ENCODE peak calls at places on chromosomes 16 and 17, in eight cellular contexts. T, P, Q, V, M, K, G and O are unnamed samples.

GRCh38 chr17:43772877-43773648 is 5.7 kb downstream of the DUSP3 start:
- DNase-seq in Q (no peak), V (peak), G (no peak), M (peak), K (no peak), P (no peak), T (no peak), O (no peak)

GRCh38 chr17:77107506-77108433 is 33.0 kb upstream of the SEC14L1 start:
- DNase-seq in T (no peak), G (no peak), M (peak), Q (peak), V (no peak), K (no peak), P (no peak), O (no peak)

GRCh38 chr17:60647705-60648104 is 29.9 kb upstream of the BCAS3 start:
- DNase-seq in V (no peak), G (no peak), K (no peak), Q (no peak), T (no peak), M (no peak), P (no peak), O (no peak)

GRCh38 chr17:15249487-15249886 is 15.6 kb downstream of the PMP22 start:
- DNase-seq in M (no peak), G (no peak), Q (no peak), T (no peak), P (no peak), K (no peak), V (no peak), O (no peak)

GRCh38 chr16:88014954-88015805 is 63.9 kb downstream of the BANP start:
- DNase-seq in M (no peak), K (no peak), P (no peak), G (no peak), V (no peak), T (no peak), Q (no peak), O (no peak)

GRCh38 chr17:42221886-42222745 is 27.8 kb upstream of the GHDC start:
- DNase-seq in V (peak), P (no peak), G (peak), T (peak), Q (peak), K (peak), M (peak), O (peak)

GRCh38 chr16:88456356-88457292 is 3.5 kb downstream of the ZFPM1 start:
- DNase-seq in K (no peak), P (no peak), Q (no peak), V (no peak), M (no peak), T (peak), G (no peak), O (no peak)

GRCh38 chr16:66390346-66391108 is 24.0 kb downstream of the CDH5 start:
- DNase-seq in Q (no peak), G (no peak), K (no peak), V (no peak), M (no peak), T (no peak), P (no peak), O (no peak)

GRCh38 chr17:55177914-55178217 is 86.9 kb upstream of the HLF start:
- DNase-seq in Q (peak), K (no peak), M (no peak), G (no peak), T (no peak), P (no peak), V (no peak), O (no peak)

GRCh38 chr17:50872710-50873424 is 6.7 kb upstream of the TOB1 start:
- DNase-seq in G (peak), P (no peak), Q (peak), M (peak), T (peak), K (no peak), V (peak), O (no peak)

GRCh38 chr17:44115585-44116415 is 7.6 kb downstream of the HDAC5 start:
- DNase-seq in K (peak), Q (peak), V (peak), P (no peak), T (no peak), M (peak), G (peak), O (peak)

GRCh38 chr17:77304051-77304745 is 163.4 kb downstream of the SEC14L1 start:
- DNase-seq in Q (peak), K (no peak), T (no peak), G (no peak), V (no peak), M (no peak), P (no peak), O (no peak)

GRCh38 chr17:9987779-9988585 is 82.9 kb upstream of the RCVRN start:
- DNase-seq in T (no peak), M (peak), G (peak), P (no peak), Q (no peak), V (peak), K (peak), O (peak)

GRCh38 chr17:45791041-45791582 is 7.0 kb downstream of the CRHR1 start:
- DNase-seq in V (no peak), K (no peak), Q (no peak), T (no peak), P (no peak), M (no peak), G (no peak), O (no peak)

GRCh38 chr17:76009447-76009846 is 8.8 kb downstream of the CDK3 start:
- DNase-seq in P (no peak), M (no peak), K (no peak), V (no peak), T (no peak), Q (no peak), G (no peak), O (no peak)

GRCh38 chr17:48439875-48440505 is 10.0 kb upstream of the SKAP1 start:
- DNase-seq in V (no peak), T (no peak), K (no peak), G (no peak), P (no peak), Q (no peak), M (peak), O (no peak)

GRCh38 chr17:69134112-69134511 is 7.6 kb downstream of the ABCA6 start:
- DNase-seq in K (no peak), M (no peak), Q (no peak), T (no peak), V (no peak), G (no peak), P (no peak), O (no peak)

GRCh38 chr16:48272837-48273421 is 25.6 kb upstream of the ABCC11 start:
- DNase-seq in M (no peak), Q (no peak), P (no peak), K (no peak), V (peak), T (no peak), G (no peak), O (no peak)

GRCh38 chr16:73057369-73058210 is 9.7 kb upstream of the ZFHX3 start:
- DNase-seq in P (no peak), K (peak), V (no peak), T (no peak), G (no peak), Q (no peak), M (peak), O (peak)

GRCh38 chr16:8194795-8195194 is 395.5 kb downstream of the TMEM114 start:
- DNase-seq in V (no peak), T (no peak), P (no peak), Q (no peak), G (no peak), K (peak), M (no peak), O (peak)

GRCh38 chr17:40067710-40068109 is 4.9 kb downstream of the THRA start:
- DNase-seq in M (no peak), P (no peak), Q (no peak), V (no peak), K (no peak), T (no peak), G (no peak), O (no peak)

GRCh38 chr17:40063034-40063765 is 435 bp downstream of the THRA start:
- DNase-seq in G (no peak), T (no peak), M (peak), V (no peak), P (no peak), Q (peak), K (peak), O (peak)

GRCh38 chr17:40063915-40064531 is 1.3 kb downstream of the THRA start:
- DNase-seq in T (no peak), V (no peak), Q (no peak), K (no peak), P (no peak), M (no peak), G (no peak), O (peak)

GRCh38 chr17:40065771-40066510 is 3.2 kb downstream of the THRA start:
- DNase-seq in M (no peak), T (no peak), P (no peak), G (no peak), V (no peak), Q (no peak), K (no peak), O (no peak)

GRCh38 chr17:40065041-40065770 is 2.4 kb downstream of the THRA start:
- DNase-seq in G (peak), Q (peak), P (no peak), M (peak), K (no peak), V (peak), T (no peak), O (peak)
- H3K4me3 ChIP-seq in G (peak), Q (peak), P (peak), M (peak), K (peak), V (peak), T (no peak), O (no peak)

GRCh38 chr17:80478487-80479245 is 2.3 kb upstream of the NPTX1 start:
- DNase-seq in Q (no peak), P (no peak), T (no peak), M (no peak), K (no peak), G (no peak), V (no peak), O (peak)
- H3K4me3 ChIP-seq in Q (peak), P (peak), T (no peak), M (no peak), K (peak), G (no peak), V (peak), O (peak)

GRCh38 chr17:2591040-2591640 is 2.3 kb upstream of the PAFAH1B1 start:
- DNase-seq in V (no peak), M (no peak), G (no peak), K (no peak), P (no peak), Q (no peak), T (no peak), O (no peak)

GRCh38 chr17:2595200-2595599 is 1.7 kb downstream of the PAFAH1B1 start:
- DNase-seq in V (no peak), K (no peak), T (peak), M (no peak), Q (no peak), P (no peak), G (no peak), O (no peak)

GRCh38 chr17:2593846-2594656 is 597 bp downstream of the PAFAH1B1 start:
- DNase-seq in P (peak), G (peak), K (peak), V (peak), Q (peak), T (peak), M (peak), O (peak)

GRCh38 chr17:2594657-2595085 is 1.2 kb downstream of the PAFAH1B1 start:
- DNase-seq in V (no peak), K (no peak), M (no peak), Q (no peak), P (no peak), T (no peak), G (no peak), O (no peak)

GRCh38 chr17:2592974-2593845 is at the start of gene PAFAH1B1:
- DNase-seq in Q (peak), K (peak), V (peak), G (peak), M (peak), T (peak), P (peak), O (peak)
- H3K4me3 ChIP-seq in Q (peak), K (peak), V (peak), G (peak), M (peak), T (peak), P (peak), O (peak)

GRCh38 chr17:58330544-58330996 is 2.0 kb upstream of the TSPOAP1 start:
- DNase-seq in T (no peak), G (no peak), K (no peak), Q (no peak), P (no peak), V (no peak), M (no peak), O (peak)

GRCh38 chr17:58333396-58334207 is 5.0 kb upstream of the TSPOAP1 start:
- DNase-seq in V (no peak), Q (no peak), P (no peak), M (no peak), G (no peak), K (no peak), T (no peak), O (no peak)

GRCh38 chr17:58330997-58331814 is 2.6 kb upstream of the TSPOAP1 start:
- DNase-seq in G (no peak), Q (no peak), P (no peak), K (no peak), T (no peak), V (no peak), M (no peak), O (peak)

GRCh38 chr17:58332720-58333395 is 4.3 kb upstream of the TSPOAP1 start:
- DNase-seq in K (no peak), V (no peak), M (no peak), P (no peak), T (no peak), G (no peak), Q (no peak), O (peak)

GRCh38 chr17:58331815-58332719 is 3.5 kb upstream of the TSPOAP1 start:
- DNase-seq in V (no peak), M (no peak), Q (no peak), G (no peak), T (no peak), K (no peak), P (no peak), O (peak)
- H3K4me3 ChIP-seq in V (no peak), M (no peak), Q (no peak), G (no peak), T (no peak), K (no peak), P (no peak), O (peak)

DNA sequence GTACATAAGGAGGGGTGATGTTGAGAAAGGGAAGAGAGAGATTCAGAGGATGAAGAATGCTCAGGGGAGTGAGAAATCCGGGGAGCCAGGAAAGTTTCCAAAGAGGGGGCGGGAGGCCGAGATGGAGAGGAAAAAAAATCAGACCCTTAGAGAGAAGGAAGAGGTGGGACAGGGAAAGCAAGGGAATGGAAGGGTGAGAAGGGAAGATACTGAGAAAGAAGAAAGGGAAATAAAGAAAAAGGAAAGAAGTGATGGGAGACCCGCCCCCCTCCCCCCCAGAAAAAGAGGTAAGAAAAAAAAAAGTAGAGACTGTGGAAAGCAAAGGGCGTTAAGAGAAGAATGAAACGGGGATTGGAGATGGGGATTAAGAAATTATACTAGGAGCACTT is 507 bp downstream of the DYNLRB2 start:
- DNase-seq in M (no peak), P (no peak), T (no peak), Q (no peak), K (no peak), G (no peak), V (no peak), O (no peak)
- H3K4me3 ChIP-seq in M (peak), P (peak), T (peak), Q (peak), K (peak), G (peak), V (peak), O (peak)

GRCh38 chr17:72476134-72476533 is 355.3 kb downstream of the SOX9 start:
- DNase-seq in P (no peak), G (no peak), V (no peak), K (no peak), Q (no peak), M (no peak), T (no peak), O (no peak)

GRCh38 chr17:72477529-72477928 is 356.7 kb downstream of the SOX9 start:
- DNase-seq in T (peak), M (no peak), P (no peak), V (no peak), K (peak), G (no peak), Q (no peak), O (no peak)

GRCh38 chr17:72474740-72475477 is 354.1 kb downstream of the SOX9 start:
- DNase-seq in K (peak), V (no peak), Q (no peak), G (no peak), P (no peak), M (no peak), T (no peak), O (no peak)

GRCh38 chr17:72474243-72474642 is 353.4 kb downstream of the SOX9 start:
- DNase-seq in Q (no peak), M (no peak), G (no peak), K (no peak), P (no peak), T (no peak), V (no peak), O (no peak)

DNA sequence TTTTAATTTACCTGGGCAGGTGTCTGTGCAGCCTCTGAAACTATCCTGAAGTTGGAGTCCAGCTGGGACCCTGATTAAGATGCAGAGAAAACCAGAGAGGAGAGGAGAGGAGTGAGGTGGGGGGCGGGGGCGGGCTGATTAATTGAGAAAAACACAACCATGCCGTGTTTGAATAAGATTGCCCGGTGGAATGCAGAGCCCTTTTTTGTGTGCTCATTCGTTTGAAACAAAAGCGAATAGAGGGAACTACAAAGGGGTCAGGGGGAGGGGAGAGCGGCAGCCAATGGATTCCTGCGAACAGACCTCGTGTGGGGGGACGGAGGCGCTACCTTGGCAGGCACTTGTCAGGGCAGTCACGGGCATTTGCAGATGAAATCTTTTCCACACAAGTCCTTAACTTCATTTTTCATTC is 355.8 kb downstream of the SOX9 start:
- DNase-seq in K (no peak), V (no peak), T (no peak), M (no peak), P (no peak), G (no peak), Q (no peak), O (peak)
- H3K4me3 ChIP-seq in K (no peak), V (no peak), T (no peak), M (no peak), P (no peak), G (no peak), Q (no peak), O (no peak)

GRCh38 chr17:83081561-83082201 is 2.3 kb downstream of the METRNL start:
- DNase-seq in P (no peak), K (peak), V (peak), Q (peak), T (no peak), G (peak), M (no peak), O (no peak)
- H3K4me3 ChIP-seq in P (peak), K (peak), V (peak), Q (peak), T (peak), G (peak), M (peak), O (no peak)

DNA sequence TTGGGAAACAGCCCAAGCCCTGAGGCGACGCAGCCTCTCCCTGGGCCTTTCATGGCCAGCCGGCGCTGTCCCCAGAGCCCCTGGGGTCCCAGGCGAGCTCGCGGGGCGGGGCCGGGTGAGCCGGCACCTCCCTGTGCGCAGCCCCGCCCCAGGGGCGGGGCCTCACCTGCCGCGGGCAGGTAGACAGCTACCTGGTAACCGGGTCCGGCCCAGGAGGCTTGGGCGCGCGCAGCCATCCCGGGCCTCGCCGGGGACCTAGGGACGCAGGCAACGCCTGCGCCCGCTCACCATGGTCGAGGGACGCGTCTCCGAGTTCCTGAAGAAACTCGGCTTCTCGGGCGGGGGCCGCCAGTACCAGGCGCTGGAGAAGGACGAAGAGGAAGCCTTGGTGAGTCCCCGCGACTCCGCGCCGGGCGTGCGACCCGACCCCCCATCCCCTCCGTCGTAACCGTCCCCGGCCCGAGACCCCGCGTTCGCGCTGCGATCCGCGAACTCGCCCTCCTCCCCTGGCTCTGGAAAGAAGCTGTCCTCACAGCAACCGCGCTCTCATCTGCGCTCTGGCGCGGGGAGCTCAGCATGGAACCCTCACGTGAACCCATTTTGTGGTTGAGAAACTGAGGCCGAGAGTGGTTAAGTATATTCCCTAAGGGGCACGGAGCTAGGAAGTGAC is at the start of gene ATP2C2:
- DNase-seq in M (no peak), Q (no peak), P (no peak), G (no peak), T (no peak), V (no peak), K (peak), O (peak)
- H3K4me3 ChIP-seq in M (no peak), Q (no peak), P (no peak), G (no peak), T (peak), V (no peak), K (peak), O (peak)

GRCh38 chr16:5010576-5011329 is 23.0 kb downstream of the NAGPA start:
- DNase-seq in T (no peak), M (no peak), K (no peak), V (no peak), G (no peak), P (no peak), Q (no peak), O (peak)
- H3K4me3 ChIP-seq in T (no peak), M (no peak), K (no peak), V (no peak), G (no peak), P (no peak), Q (no peak), O (no peak)